ENCODE peak calls at places on chromosomes 12 and 14, in six cellular contexts. M, F, G, Z, U and T are unnamed samples. For H3K9me3, the result is how much of the 10 kb centered on the place peaks cover.

GRCh38 chr12:47017901-47018479 is 61.4 kb upstream of the PCED1B start:
- DNase-seq in U (no peak), M (no peak), Z (peak), F (no peak), G (no peak), T (no peak)

GRCh38 chr14:22820731-22821130 is 5.5 kb upstream of the SLC7A7 start:
- DNase-seq in Z (peak), F (no peak), U (no peak), G (no peak), M (no peak), T (no peak)

GRCh38 chr12:124523071-124523470 is 44.3 kb downstream of the NCOR2 start:
- DNase-seq in G (no peak), Z (no peak), F (no peak), M (no peak), U (no peak), T (peak)

GRCh38 chr14:23138173-23138535 is 19.1 kb upstream of the CEBPE start:
- DNase-seq in M (no peak), G (peak), Z (no peak), F (no peak), U (no peak), T (no peak)

GRCh38 chr12:19972325-19973288 is 395.7 kb upstream of the PDE3A start:
- DNase-seq in Z (no peak), M (no peak), U (no peak), G (no peak), F (no peak), T (no peak)

GRCh38 chr12:110355080-110355479 is 48.4 kb downstream of the ANAPC7 start:
- DNase-seq in U (no peak), Z (peak), G (no peak), M (no peak), F (no peak), T (no peak)

GRCh38 chr12:69510176-69510827 is 40.1 kb downstream of the FRS2 start:
- DNase-seq in M (no peak), Z (no peak), G (no peak), U (no peak), F (no peak), T (no peak)

GRCh38 chr14:37051153-37051552 is 121.3 kb downstream of the SLC25A21 start:
- DNase-seq in F (no peak), M (no peak), Z (peak), U (no peak), G (no peak), T (no peak)

GRCh38 chr12:93541578-93542217 is 30.8 kb upstream of the SOCS2 start:
- DNase-seq in M (no peak), F (peak), Z (no peak), U (no peak), G (no peak), T (no peak)

GRCh38 chr14:53850714-53851296 is 105.8 kb downstream of the BMP4 start:
- DNase-seq in Z (peak), M (no peak), G (no peak), U (peak), F (no peak), T (no peak)

GRCh38 chr12:114625294-114625851 is 58.6 kb downstream of the TBX3 start:
- DNase-seq in U (peak), F (no peak), G (no peak), M (peak), Z (peak), T (no peak)

GRCh38 chr12:52524241-52524897 is 4.2 kb upstream of the KRT5 start:
- DNase-seq in G (no peak), U (no peak), M (no peak), Z (no peak), F (no peak), T (peak)

GRCh38 chr14:80271389-80271788 is 60.1 kb upstream of the DIO2 start:
- DNase-seq in M (no peak), Z (no peak), U (peak), F (no peak), G (no peak), T (no peak)

GRCh38 chr12:24596768-24597388 is 352.0 kb downstream of the BCAT1 start:
- DNase-seq in F (no peak), U (peak), M (no peak), G (no peak), Z (peak), T (no peak)

GRCh38 chr12:133174901-133175300 is 6.4 kb upstream of the ZNF268 start:
- DNase-seq in G (no peak), Z (no peak), F (no peak), U (no peak), M (no peak), T (no peak)
- H3K9me3 ChIP-seq in G (half or more), Z (under half), F (under half), U (under half), M (under half), T (half or more)

GRCh38 chr12:128726866-128727265 is 96.9 kb downstream of the SLC15A4 start:
- DNase-seq in M (no peak), F (no peak), G (no peak), Z (no peak), U (no peak), T (no peak)

GRCh38 chr12:128727461-128727860 is 96.3 kb downstream of the SLC15A4 start:
- DNase-seq in G (no peak), M (no peak), U (no peak), F (no peak), Z (peak), T (no peak)

GRCh38 chr12:128727999-128728398 is 95.8 kb downstream of the SLC15A4 start:
- DNase-seq in Z (peak), F (no peak), U (no peak), G (no peak), M (no peak), T (no peak)

GRCh38 chr12:128729628-128730121 is 94.1 kb downstream of the SLC15A4 start:
- DNase-seq in Z (no peak), F (no peak), G (no peak), U (no peak), M (no peak), T (no peak)

DNA sequence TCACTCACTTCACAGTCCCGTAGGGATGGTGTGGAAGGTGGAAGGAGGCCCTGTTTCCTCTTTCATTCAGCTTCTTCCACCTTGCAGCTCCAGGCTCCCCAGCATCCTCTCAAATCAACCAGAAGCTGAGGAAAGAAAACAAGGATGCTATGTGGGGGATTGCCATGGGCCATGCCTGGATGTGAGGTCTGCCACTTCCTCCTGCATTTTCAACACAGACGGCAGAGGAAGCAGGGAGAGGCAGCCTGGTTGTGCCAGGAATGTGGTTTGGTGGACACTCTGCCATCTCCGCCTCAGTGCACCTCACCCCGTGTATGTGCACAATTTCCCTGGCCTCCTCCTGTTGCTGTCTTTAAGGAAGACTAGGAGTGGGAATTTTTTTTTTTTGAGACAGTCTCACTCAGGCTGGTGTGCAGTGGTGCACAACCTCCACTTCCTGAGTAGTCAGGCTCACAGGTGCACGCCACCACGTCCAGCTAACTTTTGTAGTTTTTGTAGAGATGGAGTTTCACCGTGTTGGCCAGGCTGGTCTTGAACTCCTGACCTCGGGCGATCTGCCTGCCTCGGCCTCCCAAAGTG is 99.2 kb downstream of the SLC15A4 start:
- DNase-seq in F (no peak), M (no peak), Z (no peak), U (no peak), G (no peak), T (no peak)
- H3K9me3 ChIP-seq in F (under half), M (under half), Z (under half), U (under half), G (under half), T (under half)

DNA sequence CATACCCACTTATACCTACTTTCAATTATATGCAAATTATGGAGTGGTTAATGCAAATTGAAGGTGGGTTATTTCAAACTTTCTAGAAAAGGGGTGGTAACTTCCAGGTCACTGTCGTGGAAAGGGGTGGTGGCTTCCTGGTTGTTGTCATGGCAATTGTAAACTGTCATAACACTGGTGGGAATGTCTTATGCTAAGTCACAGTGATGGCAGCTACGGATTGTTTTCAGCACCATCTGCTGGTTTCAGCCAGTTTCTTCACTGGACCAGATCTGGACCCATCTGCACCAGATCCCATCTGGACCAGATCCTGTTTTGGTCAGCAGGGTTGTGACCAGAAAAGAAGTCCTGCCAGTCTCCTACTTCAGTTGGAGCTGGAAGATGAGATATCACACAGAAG is 1469.3 kb downstream of the AACS start:
- DNase-seq in M (no peak), Z (no peak), U (no peak), G (no peak), F (no peak), T (no peak)
- H3K9me3 ChIP-seq in M (under half), Z (under half), U (under half), G (under half), F (under half), T (under half)

GRCh38 chr12:34394211-34395055 is 372.1 kb downstream of the ALG10 start:
- DNase-seq in M (peak), U (no peak), F (peak), G (peak), Z (no peak), T (peak)
- H3K9me3 ChIP-seq in M (under half), U (under half), F (half or more), G (half or more), Z (under half), T (under half)

DNA sequence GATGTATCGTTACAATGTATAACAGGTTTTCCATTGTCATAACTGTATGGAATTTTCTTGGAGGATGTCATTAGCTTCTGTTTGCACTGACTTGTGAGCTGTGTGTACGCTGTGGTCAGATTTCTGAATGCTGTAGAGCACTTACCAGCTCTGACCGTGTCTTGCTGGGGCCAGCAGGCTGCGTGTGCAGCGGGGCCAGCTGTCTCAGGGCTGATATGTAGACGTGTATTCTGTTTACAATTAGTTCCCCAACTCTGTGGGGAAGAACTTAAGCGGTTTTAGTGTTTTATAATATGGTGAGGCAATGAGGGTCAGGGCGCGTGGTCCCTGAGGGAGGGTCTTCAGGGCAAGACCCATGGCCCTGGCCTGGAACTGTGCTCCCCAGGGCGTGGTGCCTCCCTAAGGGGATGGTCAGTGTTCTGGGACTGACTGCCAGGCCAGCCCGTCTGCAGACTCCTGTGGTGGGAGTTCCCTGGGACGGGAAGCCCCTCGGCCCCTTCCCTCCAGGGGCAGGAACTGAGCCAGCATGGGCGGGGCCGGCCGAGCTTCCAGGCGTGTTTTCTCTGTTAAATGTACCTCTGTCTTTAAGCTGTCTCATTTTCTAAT is 18.7 kb downstream of the XRCC3 start:
- DNase-seq in M (peak), G (peak), Z (no peak), U (peak), F (peak), T (peak)
- H3K9me3 ChIP-seq in M (under half), G (under half), Z (under half), U (under half), F (under half), T (under half)

GRCh38 chr12:29158364-29158763 is 9.3 kb downstream of the FAR2 start:
- DNase-seq in G (no peak), M (no peak), Z (no peak), U (no peak), F (no peak), T (no peak)
- H3K9me3 ChIP-seq in G (under half), M (under half), Z (under half), U (under half), F (under half), T (under half)

GRCh38 chr12:130621696-130622298 is 94.3 kb downstream of the RIMBP2 start:
- DNase-seq in U (no peak), M (no peak), F (no peak), Z (no peak), G (no peak), T (no peak)
- H3K9me3 ChIP-seq in U (under half), M (under half), F (under half), Z (under half), G (under half), T (under half)

GRCh38 chr14:105635560-105635959 is 109.2 kb downstream of the TMEM121 start:
- DNase-seq in G (peak), M (no peak), F (no peak), Z (no peak), U (no peak), T (no peak)

GRCh38 chr14:105629886-105630215 is 103.5 kb downstream of the TMEM121 start:
- DNase-seq in U (no peak), F (no peak), G (no peak), M (no peak), Z (no peak), T (no peak)

GRCh38 chr14:105636935-105637334 is 110.6 kb downstream of the TMEM121 start:
- DNase-seq in M (no peak), F (no peak), U (no peak), Z (no peak), G (no peak), T (no peak)

GRCh38 chr14:105627701-105628100 is 101.3 kb downstream of the TMEM121 start:
- DNase-seq in Z (no peak), G (no peak), F (no peak), M (no peak), U (no peak), T (no peak)

GRCh38 chr14:105632010-105632409 is 105.6 kb downstream of the TMEM121 start:
- DNase-seq in U (no peak), M (no peak), G (no peak), F (no peak), Z (no peak), T (no peak)
- H3K9me3 ChIP-seq in U (under half), M (under half), G (under half), F (under half), Z (under half), T (under half)